ENCODE peak calls at places on chromosomes 6 and 20, in four cellular contexts. J is GF-D8, Z is mucosa of gallbladder, F is RKO. M is an unnamed sample.

GRCh38 chr6:41200296-41200900 is 551 bp downstream of the TREML2 start:
- DNase-seq in J (peak), Z (no peak), F (no peak), M (no peak)

GRCh38 chr6:107542170-107542569 is 52.3 kb downstream of the SOBP start:
- DNase-seq in J (no peak), Z (no peak), F (no peak), M (no peak)

GRCh38 chr6:83707829-83708545 is 914 bp downstream of the SNAP91 start:
- DNase-seq in Z (no peak), J (no peak), F (no peak), M (no peak)

GRCh38 chr20:49636447-49636846 is 68.5 kb upstream of the PTGIS start:
- DNase-seq in Z (no peak), F (no peak), J (no peak), M (no peak)

GRCh38 chr6:17096076-17096475 is 5.8 kb upstream of the STMND1 start:
- DNase-seq in J (no peak), F (no peak), Z (no peak), M (no peak)

GRCh38 chr6:100593522-100593921 is 128.8 kb upstream of the SIM1 start:
- DNase-seq in J (no peak), Z (no peak), F (no peak), M (no peak)

GRCh38 chr20:56974499-56975250 is 291.8 kb downstream of the BMP7 start:
- DNase-seq in Z (no peak), F (peak), J (no peak), M (peak)

GRCh38 chr20:8646716-8647115 is 422.2 kb upstream of the PLCB4 start:
- DNase-seq in F (no peak), J (no peak), Z (no peak), M (no peak)

GRCh38 chr6:119514355-119514754 is 164.8 kb upstream of the MAN1A1 start:
- DNase-seq in Z (no peak), J (no peak), F (no peak), M (no peak)

GRCh38 chr6:144931172-144932035 is 646.3 kb downstream of the UTRN start:
- DNase-seq in J (no peak), Z (peak), F (peak), M (no peak)

GRCh38 chr6:163599136-163599535 is 184.6 kb downstream of the QKI start:
- DNase-seq in F (no peak), J (no peak), Z (no peak), M (no peak)

GRCh38 chr6:18595774-18596528 is 208.8 kb downstream of the RNF144B start:
- DNase-seq in J (no peak), Z (peak), F (peak), M (no peak)

GRCh38 chr6:19838442-19839236 is 1.5 kb downstream of the ID4 start:
- DNase-seq in F (no peak), Z (no peak), J (no peak), M (peak)

GRCh38 chr6:112325449-112325848 is 21.7 kb upstream of the RFPL4B start:
- DNase-seq in F (no peak), J (no peak), Z (peak), M (no peak)

GRCh38 chr6:156777866-156778614 is 862 bp downstream of the ARID1B start:
- DNase-seq in Z (peak), F (peak), J (peak), M (peak)

GRCh38 chr20:12179692-12180091 is 262.0 kb downstream of the BTBD3 start:
- DNase-seq in J (no peak), Z (no peak), F (no peak), M (no peak)

GRCh38 chr6:15627829-15628228 is 35.0 kb downstream of the DTNBP1 start:
- DNase-seq in J (no peak), F (no peak), Z (no peak), M (no peak)

GRCh38 chr6:107488174-107488874 is 1.6 kb upstream of the SOBP start:
- DNase-seq in F (no peak), J (no peak), Z (no peak), M (no peak)

GRCh38 chr20:17504326-17504897 is 26.8 kb downstream of the BFSP1 start:
- DNase-seq in J (no peak), Z (no peak), F (no peak), M (peak)

GRCh38 chr6:54981647-54982046 is 135.1 kb downstream of the FAM83B start:
- DNase-seq in F (no peak), J (no peak), Z (no peak), M (no peak)

GRCh38 chr20:48603116-48603818 is 224.5 kb downstream of the PREX1 start:
- DNase-seq in J (no peak), F (no peak), Z (no peak), M (no peak)

GRCh38 chr6:83605517-83605916 is 93.2 kb downstream of the PRSS35 start:
- DNase-seq in F (no peak), Z (no peak), J (no peak), M (no peak)

GRCh38 chr6:2899596-2899995 is 3.5 kb downstream of the SERPINB9 start:
- DNase-seq in F (no peak), Z (no peak), J (no peak), M (no peak)

M was measured in activated naive CD4-positive, alpha-beta T cell treated with anti-CD3 and anti-CD28 coated beads, Interleukin-2, amount 50 U/mL, for 72 hours.